ENCODE peak calls at places on chromosomes 16 and 17, in four cellular contexts. Z is lower leg skin; O is WERI-Rb-1; Q is effector memory CD4-positive, alpha-beta T cell. S is an unnamed sample.

GRCh38 chr17:64001763-64002529 is 3.8 kb downstream of the PRR29 start:
- DNase-seq in O (no peak), Q (no peak), Z (no peak), S (no peak)

GRCh38 chr17:19737305-19738072 is 10.6 kb downstream of the ALDH3A1 start:
- DNase-seq in Q (no peak), Z (no peak), O (no peak), S (no peak)

GRCh38 chr17:82668631-82669099 is 20.4 kb upstream of the WDR45B start:
- DNase-seq in Q (no peak), Z (no peak), O (peak), S (peak)

GRCh38 chr16:56848056-56848936 is 16.7 kb upstream of the SLC12A3 start:
- DNase-seq in Q (no peak), O (no peak), Z (no peak), S (peak)

GRCh38 chr16:30142672-30143346 is 19.8 kb upstream of the MAPK3 start:
- DNase-seq in Q (no peak), Z (no peak), O (peak), S (no peak)

GRCh38 chr17:37671813-37672544 is 28.7 kb upstream of the DDX52 start:
- DNase-seq in O (no peak), Q (no peak), Z (no peak), S (peak)

GRCh38 chr16:27847030-27847550 is 216.4 kb downstream of the GSG1L start:
- DNase-seq in Z (no peak), Q (no peak), O (no peak), S (peak)

GRCh38 chr17:14228903-14229302 is 7.8 kb downstream of the CDRT15 start:
- DNase-seq in O (no peak), Q (no peak), Z (no peak), S (no peak)

GRCh38 chr17:31580331-31581021 is 189.0 kb downstream of the RAB11FIP4 start:
- DNase-seq in Z (no peak), Q (no peak), O (no peak), S (no peak)

GRCh38 chr17:64683791-64684190 is 21.7 kb upstream of the SMURF2 start:
- DNase-seq in O (no peak), Q (no peak), Z (no peak), S (peak)

GRCh38 chr16:14172200-14172805 is 101.2 kb downstream of the MRTFB start:
- DNase-seq in Q (no peak), Z (no peak), O (no peak), S (no peak)

GRCh38 chr16:80671281-80671849 is 130.6 kb downstream of the DYNLRB2 start:
- DNase-seq in Z (no peak), Q (no peak), O (no peak), S (no peak)

GRCh38 chr17:62916684-62917571 is 49.1 kb upstream of the TANC2 start:
- DNase-seq in O (no peak), Z (no peak), Q (no peak), S (peak)

GRCh38 chr16:23587726-23588125 is 8.4 kb downstream of the NDUFAB1 start:
- DNase-seq in Z (no peak), Q (no peak), O (no peak), S (peak)

GRCh38 chr17:21283482-21284318 is 811 bp upstream of the MAP2K3 start:
- DNase-seq in Z (peak), Q (no peak), O (no peak), S (no peak)

GRCh38 chr16:20969386-20969785 is 68.8 kb downstream of the LYRM1 start:
- DNase-seq in Q (no peak), Z (no peak), O (no peak), S (no peak)

GRCh38 chr16:87552772-87553171 is 49.5 kb upstream of the JPH3 start:
- DNase-seq in Q (no peak), O (no peak), Z (no peak), S (no peak)

GRCh38 chr17:676060-676745 is 38.4 kb downstream of the VPS53 start:
- DNase-seq in Q (no peak), Z (peak), O (no peak), S (peak)

GRCh38 chr16:31063843-31064611 is 10.0 kb downstream of the ZNF668 start:
- DNase-seq in O (no peak), Z (no peak), Q (no peak), S (no peak)

GRCh38 chr17:33234930-33235685 is 58.0 kb downstream of the ASIC2 start:
- DNase-seq in Z (peak), Q (no peak), O (no peak), S (peak)

GRCh38 chr17:64063088-64063487 is 42.7 kb upstream of the ICAM2 start:
- DNase-seq in Q (no peak), O (no peak), Z (no peak), S (no peak)

GRCh38 chr16:75226550-75227360 is 8.0 kb downstream of the CTRB1 start:
- DNase-seq in O (peak), Q (no peak), Z (no peak), S (no peak)

GRCh38 chr17:49915670-49916069 is 53.3 kb upstream of the DLX4 start:
- DNase-seq in Z (no peak), Q (no peak), O (no peak), S (no peak)

GRCh38 chr17:48441231-48441711 is 11.3 kb upstream of the SKAP1 start:
- DNase-seq in O (no peak), Q (peak), Z (no peak), S (no peak)

GRCh38 chr16:66372078-66372897 is 5.8 kb downstream of the CDH5 start:
- DNase-seq in Q (no peak), Z (no peak), O (no peak), S (no peak)

GRCh38 chr16:86285421-86285820 is 224.9 kb upstream of the FOXF1 start:
- DNase-seq in Q (no peak), O (no peak), Z (no peak), S (no peak)

GRCh38 chr16:86286991-86287640 is 223.2 kb upstream of the FOXF1 start:
- DNase-seq in O (no peak), Q (no peak), Z (no peak), S (no peak)

GRCh38 chr16:86283944-86284343 is 226.4 kb upstream of the FOXF1 start:
- DNase-seq in Z (no peak), Q (no peak), O (no peak), S (no peak)

GRCh38 chr16:86287641-86288201 is 222.6 kb upstream of the FOXF1 start:
- DNase-seq in O (no peak), Z (no peak), Q (no peak), S (no peak)

DNA sequence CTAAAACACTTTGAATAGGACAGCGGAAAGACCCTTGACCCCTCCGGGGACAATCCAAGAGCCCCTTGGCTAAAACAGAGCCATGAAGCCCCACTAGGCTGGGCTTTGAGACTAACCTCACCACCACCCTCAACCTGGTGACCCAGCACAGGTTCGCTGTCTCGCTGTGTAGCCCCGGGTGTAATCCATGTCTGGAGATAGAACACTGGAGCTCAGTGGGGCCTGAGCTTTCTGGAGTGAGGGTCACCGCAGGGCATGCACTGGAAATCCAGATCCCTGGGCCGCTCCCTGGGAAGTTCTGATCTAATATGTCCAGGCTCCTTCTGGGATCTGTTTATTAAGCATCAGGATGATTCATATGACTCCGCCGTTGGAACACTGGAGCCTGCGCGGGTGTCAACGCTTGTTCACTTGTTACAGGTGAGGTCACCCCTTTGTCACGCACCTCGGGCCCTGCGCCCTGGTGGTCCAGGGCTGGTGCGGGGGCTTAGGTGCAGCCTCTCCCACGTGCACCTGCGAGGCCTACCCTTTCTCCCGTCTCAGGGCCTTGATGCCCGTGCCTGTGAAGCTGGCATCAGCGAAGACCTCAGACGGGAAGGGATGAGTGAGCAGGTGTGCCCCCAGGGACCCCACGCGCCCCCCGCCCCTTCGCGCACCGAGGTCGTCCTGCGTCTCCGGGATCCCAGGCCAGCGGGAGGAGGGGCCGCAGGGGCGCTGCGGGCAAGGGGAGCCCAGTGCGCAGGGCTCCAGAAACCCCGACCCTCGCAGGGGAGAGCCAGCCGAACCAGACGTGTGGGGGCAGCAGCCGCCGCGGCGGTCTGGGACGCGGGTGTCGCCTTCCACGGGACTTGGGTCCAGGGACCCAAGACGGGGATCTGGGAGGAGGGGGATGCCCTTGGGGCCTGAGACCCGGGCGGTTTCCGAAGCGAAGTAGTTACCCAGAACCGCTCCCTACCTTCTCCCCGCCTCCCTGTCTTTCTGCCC is 224.1 kb upstream of the FOXF1 start:
- DNase-seq in O (no peak), Q (no peak), Z (no peak), S (no peak)
- H3K4me3 ChIP-seq in O (no peak), Q (no peak), Z (no peak), S (no peak)

DNA sequence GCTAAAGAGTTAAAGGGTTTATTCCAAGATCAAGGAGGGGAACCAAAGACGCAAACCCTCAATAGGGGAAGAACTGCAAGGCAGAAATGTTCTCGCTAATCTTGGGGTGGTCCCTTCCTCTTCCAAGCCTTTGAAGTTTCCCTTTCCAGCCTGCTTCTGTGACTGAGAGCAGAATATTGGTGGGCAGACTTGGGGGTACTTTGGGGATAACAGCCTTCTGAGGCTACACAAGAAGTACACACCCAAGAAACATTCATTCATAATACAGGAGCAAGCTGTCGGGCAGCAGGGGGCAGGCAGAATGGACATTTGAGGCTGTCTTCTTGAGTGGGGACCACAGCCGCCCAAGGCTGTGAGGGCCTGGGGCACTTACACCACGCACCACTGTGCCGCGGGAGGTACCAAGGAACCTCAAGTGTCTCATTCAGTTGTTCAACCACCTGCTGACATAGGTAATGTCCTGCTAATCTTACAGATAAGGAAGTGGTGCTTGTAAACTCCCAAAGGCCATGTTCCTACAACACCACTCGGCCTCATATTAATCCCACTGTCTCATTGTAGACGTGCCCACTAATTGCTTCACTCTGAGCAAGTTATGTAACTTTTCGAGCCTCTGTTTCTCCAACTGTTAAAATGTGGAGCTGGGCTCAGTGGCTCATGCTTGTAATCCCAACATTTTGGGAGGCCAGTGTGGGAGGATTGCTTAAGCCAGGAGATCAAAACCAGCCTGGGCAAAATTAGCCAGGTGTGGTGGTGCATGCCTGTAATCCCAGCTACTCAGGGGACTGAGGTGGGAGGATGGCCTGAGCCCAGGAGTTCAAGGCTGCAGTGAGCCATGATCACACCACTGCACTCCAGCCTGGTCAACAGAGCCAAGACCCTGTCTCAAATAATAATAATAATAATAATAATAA is 2.5 kb upstream of the MRPS23 start:
- DNase-seq in O (peak), Z (no peak), Q (no peak), S (no peak)
- H3K4me3 ChIP-seq in O (no peak), Z (no peak), Q (no peak), S (no peak)

GRCh38 chr16:26070595-26071170 is 378.9 kb downstream of the HS3ST4 start:
- DNase-seq in O (no peak), Z (no peak), Q (no peak), S (no peak)
- H3K4me3 ChIP-seq in O (no peak), Z (no peak), Q (no peak), S (no peak)

DNA sequence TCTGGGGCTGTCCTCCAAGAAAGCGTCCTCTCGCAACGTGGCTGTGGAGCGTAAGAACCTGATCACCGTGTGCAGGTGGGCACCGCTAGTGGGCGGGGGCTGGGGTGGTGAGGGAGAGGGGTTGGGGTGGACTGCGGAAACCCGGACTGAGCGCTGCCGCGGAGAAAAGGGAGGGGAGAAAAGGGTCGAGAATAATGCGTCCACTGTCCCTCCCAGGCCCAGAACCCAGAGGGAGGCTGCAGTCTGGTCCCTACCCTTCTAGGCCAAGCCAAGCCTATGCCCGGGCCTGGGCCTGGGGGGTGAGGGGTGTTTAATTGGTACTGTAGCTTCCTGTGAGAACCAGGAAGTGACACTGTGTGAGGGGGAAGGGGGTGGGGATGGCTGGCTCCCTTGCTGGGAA is 464 bp downstream of the RUNDC3A start:
- DNase-seq in Q (no peak), O (peak), Z (no peak), S (no peak)
- H3K4me3 ChIP-seq in Q (peak), O (peak), Z (no peak), S (no peak)

GRCh38 chr17:39867084-39867890 is 715 bp upstream of the ZPBP2 start:
- DNase-seq in O (no peak), Z (no peak), Q (no peak), S (no peak)

GRCh38 chr17:39868554-39868942 is 546 bp downstream of the ZPBP2 start:
- DNase-seq in Z (no peak), O (no peak), Q (no peak), S (no peak)

GRCh38 chr17:39870776-39871175 is 2.8 kb downstream of the ZPBP2 start:
- DNase-seq in Z (no peak), O (no peak), Q (no peak), S (no peak)

GRCh38 chr17:39866013-39866730 is 1.8 kb upstream of the ZPBP2 start:
- DNase-seq in O (no peak), Z (no peak), Q (no peak), S (no peak)

DNA sequence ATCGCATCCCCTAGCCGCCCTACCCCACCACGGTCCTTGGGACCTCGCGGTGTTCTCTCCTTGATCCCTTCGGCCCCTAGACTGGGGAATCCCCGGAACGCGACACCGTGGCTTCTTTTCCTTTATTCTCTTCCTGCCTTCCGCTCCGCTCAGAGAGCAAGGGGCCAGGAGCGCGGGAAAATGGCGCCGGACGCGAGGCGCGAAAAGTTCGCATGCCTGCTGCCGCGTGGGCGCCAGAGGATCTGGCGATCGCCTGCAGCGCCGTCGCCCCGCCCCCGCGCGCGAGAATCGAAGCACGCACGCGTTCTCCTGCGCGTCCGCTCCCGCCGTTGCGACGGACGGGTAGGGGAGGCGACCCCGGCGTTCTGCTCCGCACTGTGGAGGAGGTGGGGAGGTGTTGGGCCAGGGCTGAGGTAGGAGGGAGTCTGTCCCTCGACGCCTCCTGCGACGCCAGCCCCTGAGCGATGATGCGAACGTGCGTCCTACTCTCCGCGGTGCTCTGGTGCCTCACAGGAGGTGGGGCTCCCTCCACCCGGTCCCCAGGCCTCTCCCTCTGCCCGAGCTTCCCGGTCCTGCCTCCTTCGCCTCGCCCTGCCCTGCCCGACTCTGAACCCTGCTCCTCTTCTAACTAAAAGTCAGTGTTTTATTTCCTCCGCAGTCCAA is at the start of gene ZPBP2:
- DNase-seq in Q (peak), O (no peak), Z (no peak), S (no peak)
- H3K4me3 ChIP-seq in Q (peak), O (no peak), Z (no peak), S (no peak)

GRCh38 chr17:79607941-79608728 is 2.7 kb downstream of the RBFOX3 start:
- DNase-seq in Q (no peak), Z (no peak), O (peak), S (no peak)

GRCh38 chr17:79608729-79609039 is 2.2 kb downstream of the RBFOX3 start:
- DNase-seq in Q (no peak), Z (no peak), O (peak), S (no peak)

GRCh38 chr17:79610151-79610645 is 653 bp downstream of the RBFOX3 start:
- DNase-seq in Q (no peak), Z (no peak), O (peak), S (no peak)

GRCh38 chr17:79609616-79610150 is 1.2 kb downstream of the RBFOX3 start:
- DNase-seq in Z (no peak), O (peak), Q (no peak), S (no peak)

DNA sequence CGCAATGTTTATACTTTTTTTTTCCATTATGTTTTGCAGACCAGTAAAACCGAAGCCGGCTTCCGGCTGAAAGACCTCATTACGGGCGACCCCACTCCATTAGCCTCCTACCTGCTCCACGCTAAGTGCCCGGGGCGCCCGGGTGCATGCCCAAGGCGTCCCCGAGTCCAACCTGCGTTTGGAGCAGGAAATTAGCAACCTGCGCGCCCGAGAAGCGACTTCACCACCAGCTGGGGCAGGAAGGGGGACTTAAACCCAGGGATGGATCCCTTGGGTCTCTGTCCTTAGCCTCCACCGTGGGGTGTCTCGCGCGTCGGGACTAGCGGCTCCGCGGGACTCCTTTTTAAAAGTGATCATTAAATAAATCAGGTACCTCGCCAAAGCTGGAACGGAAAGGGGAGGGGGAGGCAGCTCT is 1.7 kb downstream of the RBFOX3 start:
- DNase-seq in Q (no peak), Z (no peak), O (no peak), S (no peak)
- H3K4me3 ChIP-seq in Q (no peak), Z (no peak), O (peak), S (no peak)

DNA sequence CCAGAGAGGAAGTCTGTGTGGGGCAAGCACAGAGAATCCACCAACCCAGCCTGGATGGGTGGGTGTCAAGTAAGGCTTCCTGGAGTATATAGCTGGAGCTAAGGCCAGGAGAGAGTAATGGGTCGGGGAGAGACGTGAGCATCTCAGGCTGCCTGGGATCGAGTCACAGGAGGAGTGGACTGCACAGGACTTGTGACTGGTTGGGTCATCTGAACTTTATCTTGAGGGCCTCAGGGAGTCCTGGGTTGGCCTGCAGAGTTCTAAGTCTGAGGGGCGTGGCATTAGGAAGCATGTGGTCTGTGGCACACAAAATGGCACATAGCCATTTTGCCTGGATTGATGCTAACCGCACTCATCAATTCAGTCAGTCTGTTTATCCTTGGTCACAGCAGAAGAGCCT is 1.5 kb downstream of the PLA2G15 start:
- DNase-seq in Z (no peak), Q (no peak), O (no peak), S (no peak)
- H3K4me3 ChIP-seq in Z (no peak), Q (no peak), O (no peak), S (no peak)

GRCh38 chr17:29649359-29649758 is 26.6 kb upstream of the CORO6 start:
- DNase-seq in Q (no peak), Z (no peak), O (no peak), S (no peak)

GRCh38 chr17:29642171-29642611 is 19.5 kb upstream of the CORO6 start:
- DNase-seq in Z (no peak), O (peak), Q (no peak), S (no peak)

GRCh38 chr17:29643817-29644160 is 21.1 kb upstream of the CORO6 start:
- DNase-seq in Z (no peak), Q (no peak), O (no peak), S (no peak)

GRCh38 chr17:29648005-29648404 is 25.3 kb upstream of the CORO6 start:
- DNase-seq in O (no peak), Q (no peak), Z (no peak), S (no peak)

GRCh38 chr17:29645516-29646051 is 22.9 kb upstream of the CORO6 start:
- DNase-seq in O (no peak), Q (no peak), Z (peak), S (peak)
- H3K4me3 ChIP-seq in O (no peak), Q (no peak), Z (no peak), S (no peak)